ENCODE peak calls at places on chromosomes 4 and X, in four cellular contexts. S, C, A and J are unnamed samples.

GRCh38 chr4:141652161-141652778 is 15.9 kb downstream of the IL15 start:
- DNase-seq in S (no peak), C (no peak), A (no peak), J (no peak)

GRCh38 chr4:112702892-112703291 is 65.9 kb downstream of the LARP7 start:
- DNase-seq in S (no peak), C (no peak), A (no peak), J (no peak)

GRCh38 chrX:9465380-9466114 is 689 bp downstream of the TBL1X start:
- DNase-seq in S (peak), C (peak), A (peak), J (no peak)

GRCh38 chr4:137621056-137621455 is 88.8 kb upstream of the PCDH18 start:
- DNase-seq in S (no peak), C (no peak), A (no peak), J (no peak)

GRCh38 chr4:180999217-180999616 is 1244.0 kb upstream of the TENM3 start:
- DNase-seq in S (no peak), C (no peak), A (no peak), J (no peak)

GRCh38 chrX:41923257-41923924 is at the start of gene CASK:
- DNase-seq in S (peak), C (peak), A (peak), J (peak)

GRCh38 chr4:109990307-109991257 is 77.9 kb downstream of the EGF start:
- DNase-seq in S (no peak), C (no peak), A (no peak), J (no peak)

GRCh38 chr4:142404191-142404611 is 441.9 kb downstream of the INPP4B start:
- DNase-seq in S (no peak), C (peak), A (no peak), J (no peak)

GRCh38 chr4:182310316-182310715 is 67.1 kb downstream of the TENM3 start:
- DNase-seq in S (no peak), C (no peak), A (no peak), J (no peak)

GRCh38 chr4:10816571-10816970 is 132.0 kb upstream of the CLNK start:
- DNase-seq in S (no peak), C (no peak), A (no peak), J (no peak)

GRCh38 chr4:7146059-7146763 is 46.1 kb upstream of the SORCS2 start:
- DNase-seq in S (no peak), C (no peak), A (no peak), J (no peak)

GRCh38 chr4:184575306-184575705 is 73.9 kb downstream of the CASP3 start:
- DNase-seq in S (no peak), C (no peak), A (no peak), J (no peak)

GRCh38 chrX:72003811-72004750 is 93.4 kb downstream of the NHSL2 start:
- DNase-seq in S (peak), C (no peak), A (no peak), J (no peak)

GRCh38 chrX:17792842-17793241 is 55.5 kb downstream of the SCML1 start:
- DNase-seq in S (no peak), C (no peak), A (no peak), J (no peak)